ENCODE peak calls at places on chromosomes 16 and 17, in nine cellular contexts. One of them, this sample, is unnamed.

GRCh38 chr17:49545007-49545660 is 30.5 kb upstream of the NXPH3 start:
- DNase-seq in T-cell: no peak
- DNase-seq in hepatic stellate cell: no peak
- DNase-seq in AG20443: peak; percentile 5
- DNase-seq in left lung: no peak
- DNase-seq in AG04449: no peak
- DNase-seq in activated effector memory CD4-positive, alpha-beta T cell treated with Interleukin-2 at 50 U/mL for 16 hours: no peak
- DNase-seq in skeletal muscle cell: no peak
- DNase-seq in cardiac fibroblast: no peak
- DNase-seq in this sample: no peak

GRCh38 chr16:50653633-50654524 is 27.2 kb downstream of the SNX20 start:
- DNase-seq in skeletal muscle cell: no peak
- DNase-seq in T-cell: no peak
- DNase-seq in AG04449: no peak
- DNase-seq in hepatic stellate cell: no peak
- DNase-seq in left lung: no peak
- DNase-seq in AG20443: no peak
- DNase-seq in cardiac fibroblast: no peak
- DNase-seq in activated effector memory CD4-positive, alpha-beta T cell treated with Interleukin-2 at 50 U/mL for 16 hours: no peak
- DNase-seq in this sample: peak; percentile 47

GRCh38 chr16:3518983-3519343 is 18.2 kb downstream of the CLUAP1 start:
- DNase-seq in activated effector memory CD4-positive, alpha-beta T cell treated with Interleukin-2 at 50 U/mL for 16 hours: no peak
- DNase-seq in hepatic stellate cell: no peak
- DNase-seq in skeletal muscle cell: no peak
- DNase-seq in T-cell: no peak
- DNase-seq in left lung: no peak
- DNase-seq in AG04449: no peak
- DNase-seq in cardiac fibroblast: no peak
- DNase-seq in AG20443: no peak
- DNase-seq in this sample: no peak

GRCh38 chr16:2879854-2880508 is 3.0 kb upstream of the FLYWCH2 start:
- DNase-seq in T-cell: no peak
- DNase-seq in skeletal muscle cell: no peak
- DNase-seq in left lung: no peak
- DNase-seq in hepatic stellate cell: no peak
- DNase-seq in AG04449: no peak
- DNase-seq in activated effector memory CD4-positive, alpha-beta T cell treated with Interleukin-2 at 50 U/mL for 16 hours: no peak
- DNase-seq in AG20443: no peak
- DNase-seq in cardiac fibroblast: no peak
- DNase-seq in this sample: no peak

GRCh38 chr17:49361129-49361901 is 735 bp downstream of the ZNF652 start:
- DNase-seq in AG20443: no peak
- DNase-seq in activated effector memory CD4-positive, alpha-beta T cell treated with Interleukin-2 at 50 U/mL for 16 hours: peak; percentile 82
- DNase-seq in skeletal muscle cell: no peak
- DNase-seq in hepatic stellate cell: peak; percentile 42
- DNase-seq in T-cell: peak; percentile 90
- DNase-seq in left lung: peak; percentile 68
- DNase-seq in AG04449: no peak
- DNase-seq in cardiac fibroblast: peak; percentile 14
- DNase-seq in this sample: peak; percentile 58

GRCh38 chr17:47896672-47897490 is 845 bp downstream of the SP2 start:
- DNase-seq in T-cell: no peak
- DNase-seq in activated effector memory CD4-positive, alpha-beta T cell treated with Interleukin-2 at 50 U/mL for 16 hours: no peak
- DNase-seq in AG04449: no peak
- DNase-seq in left lung: no peak
- DNase-seq in hepatic stellate cell: no peak
- DNase-seq in AG20443: no peak
- DNase-seq in skeletal muscle cell: no peak
- DNase-seq in cardiac fibroblast: peak; percentile 43
- DNase-seq in this sample: no peak

GRCh38 chr16:51510416-51510815 is 359.3 kb upstream of the SALL1 start:
- DNase-seq in AG04449: no peak
- DNase-seq in skeletal muscle cell: no peak
- DNase-seq in AG20443: no peak
- DNase-seq in cardiac fibroblast: no peak
- DNase-seq in T-cell: no peak
- DNase-seq in left lung: no peak
- DNase-seq in activated effector memory CD4-positive, alpha-beta T cell treated with Interleukin-2 at 50 U/mL for 16 hours: no peak
- DNase-seq in hepatic stellate cell: no peak
- DNase-seq in this sample: no peak

GRCh38 chr16:84281077-84281476 is 13.6 kb upstream of the WFDC1 start:
- DNase-seq in AG04449: no peak
- DNase-seq in left lung: no peak
- DNase-seq in AG20443: no peak
- DNase-seq in T-cell: no peak
- DNase-seq in cardiac fibroblast: peak; percentile 35
- DNase-seq in hepatic stellate cell: peak; percentile 25
- DNase-seq in activated effector memory CD4-positive, alpha-beta T cell treated with Interleukin-2 at 50 U/mL for 16 hours: no peak
- DNase-seq in skeletal muscle cell: no peak
- DNase-seq in this sample: peak; percentile 71

GRCh38 chr17:18920911-18921441 is 31.0 kb upstream of the SLC5A10 start:
- DNase-seq in cardiac fibroblast: no peak
- DNase-seq in T-cell: peak; percentile 8
- DNase-seq in left lung: no peak
- DNase-seq in hepatic stellate cell: no peak
- DNase-seq in skeletal muscle cell: no peak
- DNase-seq in AG04449: no peak
- DNase-seq in activated effector memory CD4-positive, alpha-beta T cell treated with Interleukin-2 at 50 U/mL for 16 hours: no peak
- DNase-seq in AG20443: no peak
- DNase-seq in this sample: no peak

GRCh38 chr17:49495842-49496182 is 719 bp downstream of the NGFR start:
- DNase-seq in T-cell: no peak
- DNase-seq in left lung: no peak
- DNase-seq in hepatic stellate cell: no peak
- DNase-seq in AG04449: no peak
- DNase-seq in skeletal muscle cell: no peak
- DNase-seq in activated effector memory CD4-positive, alpha-beta T cell treated with Interleukin-2 at 50 U/mL for 16 hours: no peak
- DNase-seq in AG20443: no peak
- DNase-seq in cardiac fibroblast: no peak
- DNase-seq in this sample: no peak

GRCh38 chr17:17325228-17325627 is 22.1 kb downstream of the NT5M start:
- DNase-seq in left lung: no peak
- DNase-seq in AG04449: no peak
- DNase-seq in hepatic stellate cell: no peak
- DNase-seq in AG20443: peak; percentile 9
- DNase-seq in cardiac fibroblast: no peak
- DNase-seq in activated effector memory CD4-positive, alpha-beta T cell treated with Interleukin-2 at 50 U/mL for 16 hours: no peak
- DNase-seq in T-cell: no peak
- DNase-seq in skeletal muscle cell: no peak
- DNase-seq in this sample: no peak

GRCh38 chr17:17350491-17351355 is 47.5 kb downstream of the NT5M start:
- DNase-seq in T-cell: no peak
- DNase-seq in hepatic stellate cell: peak; percentile 90
- DNase-seq in left lung: no peak
- DNase-seq in activated effector memory CD4-positive, alpha-beta T cell treated with Interleukin-2 at 50 U/mL for 16 hours: no peak
- DNase-seq in cardiac fibroblast: no peak
- DNase-seq in AG20443: peak; percentile 84
- DNase-seq in AG04449: no peak
- DNase-seq in skeletal muscle cell: no peak
- DNase-seq in this sample: no peak

GRCh38 chr17:48636177-48637018 is 10.2 kb upstream of the HOXB9 start:
- DNase-seq in activated effector memory CD4-positive, alpha-beta T cell treated with Interleukin-2 at 50 U/mL for 16 hours: peak; percentile 40
- DNase-seq in left lung: peak; percentile 59
- DNase-seq in cardiac fibroblast: peak; percentile 57
- DNase-seq in AG20443: peak; percentile 83
- DNase-seq in skeletal muscle cell: no peak
- DNase-seq in hepatic stellate cell: peak; percentile 54
- DNase-seq in AG04449: no peak
- DNase-seq in T-cell: peak; percentile 69
- DNase-seq in this sample: peak; percentile 82

GRCh38 chr16:72092832-72093447 is 480 bp downstream of the TXNL4B start:
- DNase-seq in AG20443: peak; percentile 61
- DNase-seq in cardiac fibroblast: peak; percentile 83
- DNase-seq in activated effector memory CD4-positive, alpha-beta T cell treated with Interleukin-2 at 50 U/mL for 16 hours: no peak
- DNase-seq in skeletal muscle cell: peak; percentile 21
- DNase-seq in AG04449: no peak
- DNase-seq in hepatic stellate cell: peak; percentile 70
- DNase-seq in T-cell: no peak
- DNase-seq in left lung: no peak
- DNase-seq in this sample: peak; percentile 43

GRCh38 chr17:9173386-9173983 is 152.2 kb downstream of the NTN1 start:
- DNase-seq in skeletal muscle cell: no peak
- DNase-seq in activated effector memory CD4-positive, alpha-beta T cell treated with Interleukin-2 at 50 U/mL for 16 hours: no peak
- DNase-seq in AG04449: no peak
- DNase-seq in left lung: no peak
- DNase-seq in cardiac fibroblast: no peak
- DNase-seq in hepatic stellate cell: no peak
- DNase-seq in AG20443: no peak
- DNase-seq in T-cell: no peak
- DNase-seq in this sample: no peak

GRCh38 chr16:87344931-87345631 is 27.9 kb upstream of the C16orf95 start:
- DNase-seq in AG04449: no peak
- DNase-seq in left lung: peak; percentile 63
- DNase-seq in hepatic stellate cell: no peak
- DNase-seq in cardiac fibroblast: peak; percentile 14
- DNase-seq in T-cell: peak; percentile 39
- DNase-seq in AG20443: peak; percentile 34
- DNase-seq in skeletal muscle cell: no peak
- DNase-seq in activated effector memory CD4-positive, alpha-beta T cell treated with Interleukin-2 at 50 U/mL for 16 hours: peak; percentile 53
- DNase-seq in this sample: no peak

GRCh38 chr16:56041556-56042140 is 149.6 kb upstream of the GNAO1 start:
- DNase-seq in AG04449: no peak
- DNase-seq in cardiac fibroblast: no peak
- DNase-seq in hepatic stellate cell: peak; percentile 6
- DNase-seq in activated effector memory CD4-positive, alpha-beta T cell treated with Interleukin-2 at 50 U/mL for 16 hours: peak; percentile 11
- DNase-seq in left lung: no peak
- DNase-seq in T-cell: peak; percentile 5
- DNase-seq in skeletal muscle cell: no peak
- DNase-seq in AG20443: no peak
- DNase-seq in this sample: peak; percentile 52